ENCODE peak calls at places on chromosomes 16 and 17, in four cellular contexts. One of them, this sample, is unnamed.

GRCh38 chr16:56932588-56933265 is 785 bp downstream of the HERPUD1 start:
- DNase-seq in K562: peak; percentile 66
- DNase-seq in HCT116: peak; percentile 38
- DNase-seq in HepG2: peak; percentile 94
- DNase-seq in this sample: peak; percentile 38

GRCh38 chr17:62892069-62892675 is 73.9 kb upstream of the TANC2 start:
- DNase-seq in K562: no peak
- DNase-seq in HCT116: no peak
- DNase-seq in HepG2: no peak
- DNase-seq in this sample: no peak

GRCh38 chr16:46857261-46857962 is 26.4 kb upstream of the C16orf87 start:
- DNase-seq in K562: peak; percentile 23
- DNase-seq in HCT116: peak; percentile 26
- DNase-seq in HepG2: peak; percentile 65
- DNase-seq in this sample: no peak

GRCh38 chr16:30491744-30492308 is 19.3 kb downstream of the ITGAL start:
- DNase-seq in K562: peak; percentile 79
- DNase-seq in HCT116: no peak
- DNase-seq in HepG2: peak; percentile 56
- DNase-seq in this sample: peak; percentile 20

GRCh38 chr16:66856184-66856730 is 12.0 kb downstream of the CA7 start:
- DNase-seq in K562: no peak
- DNase-seq in HCT116: no peak
- DNase-seq in HepG2: no peak
- DNase-seq in this sample: no peak

GRCh38 chr17:58276423-58276822 is 4.3 kb downstream of the MPO start:
- DNase-seq in K562: peak; percentile 16
- DNase-seq in HCT116: no peak
- DNase-seq in HepG2: no peak
- DNase-seq in this sample: no peak

GRCh38 chr17:58991718-58992331 is 114.9 kb downstream of the TRIM37 start:
- DNase-seq in K562: no peak
- DNase-seq in HCT116: no peak
- DNase-seq in HepG2: peak; percentile 47
- DNase-seq in this sample: no peak

GRCh38 chr17:31355935-31356334 is 34.5 kb upstream of the EVI2A start:
- DNase-seq in K562: no peak
- DNase-seq in HCT116: no peak
- DNase-seq in HepG2: no peak
- DNase-seq in this sample: no peak

GRCh38 chr17:80260791-80261158 is at the start of gene RNF213:
- DNase-seq in K562: peak; percentile 88
- DNase-seq in HCT116: no peak
- DNase-seq in HepG2: no peak
- DNase-seq in this sample: no peak

GRCh38 chr16:50861926-50862325 is 120.0 kb downstream of the CYLD start:
- DNase-seq in K562: no peak
- DNase-seq in HCT116: peak; percentile 46
- DNase-seq in HepG2: peak; percentile 86
- DNase-seq in this sample: no peak

GRCh38 chr16:2339521-2340484 is 725 bp downstream of the ABCA3 start:
- DNase-seq in K562: peak; percentile 66
- DNase-seq in HCT116: no peak
- DNase-seq in HepG2: peak; percentile 15
- DNase-seq in this sample: no peak

GRCh38 chr17:62750502-62751349 is 57.4 kb downstream of the MARCHF10 start:
- DNase-seq in K562: no peak
- DNase-seq in HCT116: no peak
- DNase-seq in HepG2: no peak
- DNase-seq in this sample: no peak

GRCh38 chr16:67562918-67563707 is 787 bp downstream of the CTCF start:
- DNase-seq in K562: peak; percentile 59
- DNase-seq in HCT116: peak; percentile 24
- DNase-seq in HepG2: peak; percentile 40
- DNase-seq in this sample: no peak

GRCh38 chr16:15587152-15587825 is 55.7 kb downstream of the MARF1 start:
- DNase-seq in K562: no peak
- DNase-seq in HCT116: no peak
- DNase-seq in HepG2: no peak
- DNase-seq in this sample: no peak

GRCh38 chr17:78267257-78268073 is 36.0 kb downstream of the TMEM235 start:
- DNase-seq in K562: peak; percentile 35
- DNase-seq in HCT116: no peak
- DNase-seq in HepG2: no peak
- DNase-seq in this sample: no peak

GRCh38 chr17:32529604-32530003 is 42.8 kb downstream of the CDK5R1 start:
- DNase-seq in K562: no peak
- DNase-seq in HCT116: no peak
- DNase-seq in HepG2: no peak
- DNase-seq in this sample: no peak

GRCh38 chr17:79667121-79667715 is 56.4 kb upstream of the RBFOX3 start:
- DNase-seq in K562: no peak
- DNase-seq in HCT116: no peak
- DNase-seq in HepG2: no peak
- DNase-seq in this sample: no peak

GRCh38 chr17:56812971-56813388 is 20.7 kb downstream of the C17orf67 start:
- DNase-seq in K562: no peak
- DNase-seq in HCT116: no peak
- DNase-seq in HepG2: no peak
- DNase-seq in this sample: no peak

GRCh38 chr17:40726919-40727318 is 23.4 kb upstream of the KRT24 start:
- DNase-seq in K562: no peak
- DNase-seq in HCT116: peak; percentile 16
- DNase-seq in HepG2: peak; percentile 35
- DNase-seq in this sample: no peak

GRCh38 chr16:21708533-21709115 is 44.9 kb downstream of the OTOA start:
- DNase-seq in K562: peak; percentile 75
- DNase-seq in HCT116: peak; percentile 10
- DNase-seq in HepG2: peak; percentile 78
- DNase-seq in this sample: peak; percentile 51

GRCh38 chr16:81695431-81695890 is 83.6 kb upstream of the PLCG2 start:
- DNase-seq in K562: no peak
- DNase-seq in HCT116: no peak
- DNase-seq in HepG2: no peak
- DNase-seq in this sample: no peak

GRCh38 chr17:6496116-6496481 is 51.8 kb downstream of the PIMREG start:
- DNase-seq in K562: no peak
- DNase-seq in HCT116: no peak
- DNase-seq in HepG2: no peak
- DNase-seq in this sample: no peak

GRCh38 chr17:64020068-64020766 is at the start of gene ICAM2:
- DNase-seq in K562: no peak
- DNase-seq in HCT116: no peak
- DNase-seq in HepG2: no peak
- DNase-seq in this sample: no peak

GRCh38 chr17:72465191-72466024 is 344.6 kb downstream of the SOX9 start:
- DNase-seq in K562: no peak
- DNase-seq in HCT116: peak; percentile 92
- DNase-seq in HepG2: peak; percentile 89
- DNase-seq in this sample: peak; percentile 81

GRCh38 chr17:7712111-7712771 is 5.3 kb upstream of the DNAH2 start:
- DNase-seq in K562: no peak
- DNase-seq in HCT116: no peak
- DNase-seq in HepG2: no peak
- DNase-seq in this sample: no peak

GRCh38 chr17:14922421-14922820 is 342.7 kb downstream of the PMP22 start:
- DNase-seq in K562: no peak
- DNase-seq in HCT116: no peak
- DNase-seq in HepG2: no peak
- DNase-seq in this sample: no peak

GRCh38 chr17:9668532-9668931 is 23.2 kb downstream of the USP43 start:
- DNase-seq in K562: no peak
- DNase-seq in HCT116: no peak
- DNase-seq in HepG2: no peak
- DNase-seq in this sample: no peak

GRCh38 chr17:51585514-51586104 is 325.3 kb downstream of the UTP18 start:
- DNase-seq in K562: no peak
- DNase-seq in HCT116: peak; percentile 18
- DNase-seq in HepG2: peak; percentile 30
- DNase-seq in this sample: no peak

GRCh38 chr16:66844342-66845079 is at the start of gene CA7:
- DNase-seq in K562: peak; percentile 10
- DNase-seq in HCT116: no peak
- DNase-seq in HepG2: no peak
- DNase-seq in this sample: no peak

GRCh38 chr16:29926675-29927522 is 873 bp upstream of the KCTD13 start:
- DNase-seq in K562: peak; percentile 31
- DNase-seq in HCT116: no peak
- DNase-seq in HepG2: peak; percentile 35
- DNase-seq in this sample: no peak

GRCh38 chr16:85429776-85430522 is 183.2 kb upstream of the GSE1 start:
- DNase-seq in K562: no peak
- DNase-seq in HCT116: no peak
- DNase-seq in HepG2: no peak
- DNase-seq in this sample: no peak
- TF ChIP-seq TCF7L2 in K562: no peak
- TF ChIP-seq TCF7L2 in HCT116: no peak
- TF ChIP-seq TCF7L2 in HepG2: no peak
- TF ChIP-seq TCF7L2 in this sample: no peak

DNA sequence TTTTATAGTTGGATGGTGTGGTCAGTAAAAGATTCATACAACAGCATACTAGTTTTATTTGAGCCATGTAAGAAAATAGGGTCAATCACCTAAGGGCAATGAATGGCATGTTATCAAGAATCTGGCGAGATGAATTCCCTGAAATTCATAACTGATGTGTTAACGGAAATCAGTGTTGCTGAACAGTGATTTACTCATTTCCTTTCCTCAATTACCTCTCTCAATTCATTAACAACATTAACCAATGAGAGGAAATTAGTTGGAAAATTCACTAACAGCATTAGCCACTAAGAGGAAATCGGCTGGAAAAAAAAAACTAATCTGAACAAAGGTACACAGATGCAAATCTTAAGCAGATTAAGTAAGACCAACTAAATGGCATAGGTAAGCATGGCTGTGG is 6.3 kb downstream of the CMTR2 start:
- DNase-seq in K562: no peak
- DNase-seq in HCT116: no peak
- DNase-seq in HepG2: no peak
- DNase-seq in this sample: no peak
- H3K27ac ChIP-seq in K562: no peak overlapping the region
- H3K27ac ChIP-seq in HCT116: no peak overlapping the region
- H3K27ac ChIP-seq in HepG2: no peak overlapping the region
- H3K27ac ChIP-seq in this sample: no peak overlapping the region

GRCh38 chr17:4998027-4998665 is 396 bp downstream of the KIF1C start:
- DNase-seq in K562: no peak
- DNase-seq in HCT116: no peak
- DNase-seq in HepG2: peak; percentile 40
- DNase-seq in this sample: no peak

GRCh38 chr17:4999429-5000093 is 1.8 kb downstream of the KIF1C start:
- DNase-seq in K562: no peak
- DNase-seq in HCT116: no peak
- DNase-seq in HepG2: no peak
- DNase-seq in this sample: no peak

GRCh38 chr17:5000237-5000639 is 2.5 kb downstream of the KIF1C start:
- DNase-seq in K562: no peak
- DNase-seq in HCT116: no peak
- DNase-seq in HepG2: no peak
- DNase-seq in this sample: no peak

GRCh38 chr17:4997302-4998026 is at the start of the genes INCA1 and KIF1C:
- DNase-seq in K562: peak; percentile 94
- DNase-seq in HCT116: peak; percentile 72
- DNase-seq in HepG2: peak; percentile 77
- DNase-seq in this sample: peak; percentile 33

DNA sequence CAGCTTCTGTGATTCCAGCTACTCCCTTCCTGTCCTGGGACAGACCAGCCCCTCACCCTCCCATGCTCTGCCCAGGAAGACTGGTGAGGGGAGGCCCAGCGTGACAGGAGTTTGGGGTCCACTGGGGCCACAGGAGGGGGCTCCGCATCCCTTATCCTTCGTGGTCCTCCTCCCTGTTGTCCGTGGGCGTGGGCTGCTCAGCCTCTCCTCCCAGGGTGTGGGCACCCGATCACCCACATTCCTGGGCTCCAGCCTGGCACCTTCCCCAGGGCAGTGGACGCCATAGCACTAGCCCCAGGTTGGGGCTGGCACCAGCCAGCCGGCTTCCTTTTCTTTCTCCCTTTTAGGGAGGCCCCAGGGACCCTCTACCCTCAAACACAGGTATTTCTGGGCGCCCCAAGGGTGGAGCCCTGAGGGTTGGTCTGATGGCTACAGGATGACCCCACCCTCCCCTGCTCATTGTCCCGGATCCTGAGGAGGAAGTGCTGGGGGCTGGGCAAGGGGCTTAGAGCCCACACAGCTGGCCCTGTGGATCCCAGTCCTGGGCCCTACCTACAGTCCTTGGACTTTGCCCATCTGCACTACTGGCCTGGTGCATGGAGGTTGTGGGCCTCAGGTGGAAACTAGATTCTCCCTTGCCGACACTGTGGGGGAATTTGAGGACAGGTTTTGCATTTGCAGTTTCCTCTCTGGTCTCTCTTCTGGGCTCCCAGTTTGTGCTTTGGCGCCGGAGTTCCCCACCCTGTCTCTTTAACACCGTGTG is 1.1 kb downstream of the KIF1C start:
- DNase-seq in K562: no peak
- DNase-seq in HCT116: no peak
- DNase-seq in HepG2: peak; percentile 86
- DNase-seq in this sample: no peak
- H3K36me3 ChIP-seq in K562: peaks cover 34% of the 10 kb centered on the region
- H3K36me3 ChIP-seq in HCT116: peaks cover 17% of the 10 kb centered on the region
- H3K36me3 ChIP-seq in HepG2: peaks cover 31% of the 10 kb centered on the region
- H3K36me3 ChIP-seq in this sample: no peaks in the 10 kb centered on the region

GRCh38 chr17:42674755-42675347 is 1.9 kb downstream of the PLEKHH3 start:
- DNase-seq in K562: no peak
- DNase-seq in HCT116: no peak
- DNase-seq in HepG2: no peak
- DNase-seq in this sample: no peak
- TF ChIP-seq TCF7L2 in K562: no peak
- TF ChIP-seq TCF7L2 in HCT116: no peak
- TF ChIP-seq TCF7L2 in HepG2: no peak
- TF ChIP-seq TCF7L2 in this sample: no peak